ENCODE peak calls at places on chromosomes 16 and 17, in seven cellular contexts. U is heart right ventricle; T is NCI-H446; R is activated CD4-positive, alpha-beta T cell treated with anti-CD3 and anti-CD28 coated beads, Interleukin-2, amount 10 ng/mL, durations not matched to agents 7 days and 5 days; A is retina; Z is stimulated activated CD8-positive, alpha-beta memory T cell treated with anti-CD3 and anti-CD28 coated beads, Interleukin-15, amount 100 ng/mL, for 48 hours; B is endothelial cell of umbilical vein. E is an unnamed sample.

GRCh38 chr16:78529881-78530280 is 430.4 kb downstream of the WWOX start:
- DNase-seq in Z (no peak), U (no peak), A (no peak), T (no peak), R (no peak), B (no peak), E (no peak)

GRCh38 chr17:30530346-30531025 is 53.3 kb downstream of the GOSR1 start:
- DNase-seq in R (no peak), A (no peak), Z (no peak), B (peak; percentile 47), T (no peak), U (no peak), E (no peak)

GRCh38 chr16:82585675-82586074 is 41.1 kb upstream of the CDH13 start:
- DNase-seq in U (no peak), A (no peak), B (no peak), R (no peak), T (no peak), Z (no peak), E (no peak)

GRCh38 chr16:85455534-85455933 is 157.6 kb upstream of the GSE1 start:
- DNase-seq in T (no peak), R (no peak), Z (no peak), B (no peak), A (no peak), U (no peak), E (no peak)

GRCh38 chr17:32496348-32497078 is 9.7 kb downstream of the CDK5R1 start:
- DNase-seq in U (no peak), Z (no peak), B (no peak), R (no peak), T (no peak), A (no peak), E (no peak)

GRCh38 chr17:70810609-70811008 is 641.3 kb downstream of the KCNJ2 start:
- DNase-seq in Z (no peak), R (no peak), B (no peak), A (no peak), T (no peak), U (no peak), E (no peak)

GRCh38 chr16:73228649-73229048 is 180.7 kb upstream of the ZFHX3 start:
- DNase-seq in A (no peak), B (peak; percentile 25), R (no peak), T (no peak), U (no peak), Z (no peak), E (no peak)

GRCh38 chr17:81167638-81168037 is 1.6 kb upstream of the AATK start:
- DNase-seq in A (no peak), T (no peak), Z (no peak), R (no peak), U (no peak), B (no peak), E (no peak)

GRCh38 chr17:696412-696811 is 18.2 kb downstream of the VPS53 start:
- DNase-seq in T (no peak), A (no peak), B (no peak), R (no peak), U (no peak), Z (no peak), E (no peak)

GRCh38 chr17:57475786-57476185 is 219.5 kb downstream of the MSI2 start:
- DNase-seq in U (no peak), R (no peak), T (no peak), Z (no peak), B (no peak), A (no peak), E (no peak)

GRCh38 chr16:52618753-52619497 is 72.0 kb upstream of the TOX3 start:
- DNase-seq in U (no peak), R (no peak), B (no peak), A (no peak), T (no peak), Z (no peak), E (no peak)

GRCh38 chr17:80968602-80969029 is 23.0 kb upstream of the CHMP6 start:
- DNase-seq in U (no peak), Z (no peak), B (no peak), R (no peak), A (peak; percentile 81), T (peak; percentile 95), E (no peak)

GRCh38 chr17:7590743-7591142 is 849 bp upstream of the SOX15 start:
- DNase-seq in A (no peak), R (no peak), B (no peak), U (no peak), T (no peak), Z (no peak), E (no peak)

GRCh38 chr16:82652826-82653225 is 26.1 kb downstream of the CDH13 start:
- DNase-seq in A (no peak), B (no peak), U (no peak), Z (no peak), T (no peak), R (no peak), E (no peak)

GRCh38 chr16:9437115-9437514 is 345.7 kb downstream of the HAPSTR1 start:
- DNase-seq in B (no peak), A (no peak), R (no peak), T (no peak), Z (no peak), U (no peak), E (no peak)

GRCh38 chr16:65658339-65659275 is 536.7 kb upstream of the CDH11 start:
- DNase-seq in T (no peak), B (peak; percentile 58), U (no peak), R (no peak), A (no peak), Z (no peak), E (no peak)

GRCh38 chr16:27374231-27374793 is 27.7 kb upstream of the IL21R start:
- DNase-seq in U (no peak), T (no peak), Z (no peak), A (no peak), B (no peak), R (peak; percentile 28), E (no peak)

GRCh38 chr16:89842471-89843408 is 14.5 kb downstream of the SPIRE2 start:
- DNase-seq in U (peak; percentile 51), B (peak; percentile 72), T (no peak), A (no peak), Z (no peak), R (no peak), E (no peak)

GRCh38 chr16:16025214-16025968 is 76.0 kb downstream of the ABCC1 start:
- DNase-seq in R (peak; percentile 20), A (peak; percentile 35), T (peak; percentile 4), Z (peak; percentile 47), B (peak; percentile 89), U (no peak), E (no peak)

GRCh38 chr17:20926532-20926931 is 116.3 kb downstream of the USP22 start:
- DNase-seq in T (no peak), R (no peak), A (no peak), B (no peak), U (no peak), Z (no peak), E (no peak)

GRCh38 chr17:34997355-34997862 is 17.1 kb downstream of the LIG3 start:
- DNase-seq in T (peak; percentile 50), A (no peak), B (peak; percentile 21), U (no peak), Z (no peak), R (no peak), E (no peak)

GRCh38 chr16:17544785-17545184 is 74.0 kb upstream of the XYLT1 start:
- DNase-seq in Z (no peak), B (no peak), R (no peak), U (no peak), A (no peak), T (no peak), E (peak; percentile 12)

GRCh38 chr17:14205992-14206461 is 30.6 kb downstream of the CDRT15 start:
- DNase-seq in U (peak; percentile 80), A (no peak), Z (peak; percentile 58), R (peak; percentile 46), B (no peak), T (no peak), E (no peak)

GRCh38 chr16:87850009-87851006 is 19.0 kb downstream of the SLC7A5 start:
- DNase-seq in U (peak; percentile 72), T (no peak), B (peak; percentile 51), A (peak; percentile 88), R (peak; percentile 84), Z (peak; percentile 47), E (peak; percentile 83)

GRCh38 chr17:74768763-74769114 is 7.4 kb downstream of the NAT9 start:
- DNase-seq in T (no peak), U (no peak), A (no peak), R (no peak), Z (no peak), B (no peak), E (no peak)

GRCh38 chr16:85919271-85920267 is 20.6 kb downstream of the IRF8 start:
- DNase-seq in A (no peak), B (no peak), R (no peak), T (no peak), Z (no peak), U (no peak), E (no peak)

E was measured in HEK293T.